ENCODE peak calls at places on chromosomes 12 and 14, in five cellular contexts. P is Calu3; L is activated T-cell treated with anti-CD3 and anti-CD28 coated beads for 1 hour; K is Ammon's horn; T is activated gamma-delta T cell treated with anti-CD3 and anti-CD28 coated beads, Interleukin-2, amount 50 U/mL, for 16 hours. E is an unnamed sample.

GRCh38 chr14:97177016-97177415 is 379.8 kb downstream of the VRK1 start:
- DNase-seq in P (peak), L (peak), K (peak), T (no peak), E (peak)

GRCh38 chr14:51202914-51203665 is 37.0 kb upstream of the TMX1 start:
- DNase-seq in P (no peak), L (no peak), K (no peak), T (no peak), E (no peak)

GRCh38 chr14:73325630-73326299 is 88.5 kb downstream of the PAPLN start:
- DNase-seq in P (no peak), L (no peak), K (no peak), T (no peak), E (no peak)

GRCh38 chr12:53122961-53123468 is 19.7 kb downstream of the SOAT2 start:
- DNase-seq in P (no peak), L (no peak), K (no peak), T (no peak), E (no peak)

GRCh38 chr12:57844725-57845477 is 1.6 kb downstream of the CTDSP2 start:
- DNase-seq in P (peak), L (no peak), K (peak), T (no peak), E (peak)

GRCh38 chr14:69819607-69820006 is 22.6 kb upstream of the SLC10A1 start:
- DNase-seq in P (no peak), L (no peak), K (no peak), T (no peak), E (no peak)

GRCh38 chr12:77925536-77926108 is 94.9 kb downstream of the NAV3 start:
- DNase-seq in P (peak), L (no peak), K (peak), T (no peak), E (peak)

GRCh38 chr12:69008510-69008909 is 75.5 kb upstream of the CPM start:
- DNase-seq in P (peak), L (no peak), K (no peak), T (no peak), E (no peak)

GRCh38 chr12:5715076-5715475 is 230.0 kb downstream of the ANO2 start:
- DNase-seq in P (no peak), L (no peak), K (no peak), T (no peak), E (no peak)

GRCh38 chr14:101119830-101120571 is 216.5 kb upstream of the RTL1 start:
- DNase-seq in P (no peak), L (no peak), K (no peak), T (no peak), E (no peak)

GRCh38 chr12:96054262-96054645 is 18.9 kb upstream of the LTA4H start:
- DNase-seq in P (no peak), L (no peak), K (peak), T (no peak), E (no peak)